ENCODE peak calls at places on chromosomes 4 and X, in five cellular contexts. E is HepG2, I is GM12878, G is K562, M is upper lobe of left lung. B is an unnamed sample.

GRCh38 chr4:124203613-124204284 is 508.8 kb downstream of the ANKRD50 start:
- ATAC-seq in I (no peak), E (no peak), G (no peak), M (no peak), B (no peak)

GRCh38 chr4:98656443-98656842 is 2.0 kb downstream of the TSPAN5 start:
- ATAC-seq in E (no peak), I (no peak), M (no peak), G (no peak), B (no peak)

GRCh38 chrX:140099221-140099620 is 133.9 kb upstream of the CXorf66 start:
- ATAC-seq in G (no peak), M (no peak), I (no peak), E (no peak), B (no peak)

GRCh38 chr4:148015058-148015457 is 283.2 kb downstream of the ARHGAP10 start:
- ATAC-seq in E (peak; percentile 72), M (no peak), G (no peak), I (no peak), B (no peak)

GRCh38 chr4:169745291-169745690 is 12.5 kb downstream of the HPF1 start:
- ATAC-seq in G (no peak), E (no peak), I (no peak), M (no peak), B (no peak)

GRCh38 chr4:168511780-168512467 is 15.1 kb downstream of the PALLD start:
- ATAC-seq in I (peak; percentile 31), E (no peak), M (no peak), G (peak; percentile 50), B (no peak)

GRCh38 chrX:101397779-101398178 is 7.0 kb downstream of the RPL36A start:
- ATAC-seq in G (peak; percentile 53), M (no peak), E (peak; percentile 54), I (no peak), B (no peak)

GRCh38 chrX:18377802-18378201 is 23.3 kb upstream of the SCML2 start:
- ATAC-seq in I (peak; percentile 85), G (peak; percentile 90), M (peak; percentile 53), E (peak; percentile 83), B (peak; percentile 55)

GRCh38 chr4:152577708-152578421 is 42.0 kb upstream of the FBXW7 start:
- ATAC-seq in G (peak; percentile 51), I (peak; percentile 94), E (no peak), M (no peak), B (no peak)

GRCh38 chr4:10639664-10640063 is 44.9 kb downstream of the CLNK start:
- ATAC-seq in E (no peak), M (no peak), I (no peak), G (no peak), B (no peak)

GRCh38 chr4:121154103-121154515 is 10.0 kb downstream of the TNIP3 start:
- ATAC-seq in I (peak; percentile 54), E (no peak), G (no peak), M (no peak), B (no peak)

GRCh38 chrX:107228486-107228819 is 22.0 kb downstream of the DNAAF6 start:
- ATAC-seq in M (no peak), E (no peak), G (peak; percentile 83), I (no peak), B (no peak)

GRCh38 chrX:23764183-23764582 is 18.8 kb upstream of the SAT1 start:
- ATAC-seq in I (no peak), E (peak; percentile 92), G (no peak), M (no peak), B (no peak)

GRCh38 chr4:21768349-21769310 is 179.9 kb downstream of the KCNIP4 start:
- ATAC-seq in I (peak; percentile 82), M (no peak), E (peak; percentile 58), G (peak; percentile 42), B (no peak)

GRCh38 chr4:88900432-88900831 is 156.6 kb downstream of the FAM13A start:
- ATAC-seq in E (no peak), G (no peak), M (no peak), I (no peak), B (no peak)

GRCh38 chr4:180058731-180059215 is 2184.4 kb upstream of the TENM3 start:
- ATAC-seq in G (no peak), E (peak; percentile 84), I (peak; percentile 52), M (no peak), B (peak; percentile 12)

GRCh38 chr4:140260227-140260626 is 106.2 kb upstream of the MAML3 start:
- ATAC-seq in G (no peak), E (no peak), I (no peak), M (no peak), B (no peak)

GRCh38 chr4:128241425-128241913 is 46.1 kb downstream of the PGRMC2 start:
- ATAC-seq in E (peak; percentile 83), G (peak; percentile 30), M (peak; percentile 27), I (no peak), B (peak; percentile 56)

GRCh38 chr4:14994242-14994641 is 8.0 kb upstream of the CPEB2 start:
- ATAC-seq in I (no peak), E (no peak), G (peak; percentile 36), M (no peak), B (no peak)

GRCh38 chr4:105627620-105628019 is 75.2 kb downstream of the ARHGEF38 start:
- ATAC-seq in G (no peak), I (no peak), E (no peak), M (no peak), B (no peak)
- TF ChIP-seq EP300 in G (no peak), I (no peak), E (no peak), M (no peak), B (no peak)

GRCh38 chr4:102036619-102037376 is 246.3 kb downstream of the BANK1 start:
- ATAC-seq in E (no peak), G (no peak), I (no peak), M (no peak), B (no peak)

GRCh38 chr4:102036016-102036415 is 245.5 kb downstream of the BANK1 start:
- ATAC-seq in I (no peak), G (no peak), M (no peak), E (no peak), B (no peak)

GRCh38 chr4:102042843-102043802 is 252.6 kb downstream of the BANK1 start:
- ATAC-seq in I (no peak), G (no peak), E (no peak), M (no peak), B (no peak)

GRCh38 chr4:102037566-102037965 is 247.0 kb downstream of the BANK1 start:
- ATAC-seq in E (no peak), M (no peak), I (peak; percentile 58), G (no peak), B (no peak)
- H3K27ac ChIP-seq in E (no peak overlapping the region), M (no peak overlapping the region), I (no peak overlapping the region), G (no peak overlapping the region), B (no peak overlapping the region)

DNA sequence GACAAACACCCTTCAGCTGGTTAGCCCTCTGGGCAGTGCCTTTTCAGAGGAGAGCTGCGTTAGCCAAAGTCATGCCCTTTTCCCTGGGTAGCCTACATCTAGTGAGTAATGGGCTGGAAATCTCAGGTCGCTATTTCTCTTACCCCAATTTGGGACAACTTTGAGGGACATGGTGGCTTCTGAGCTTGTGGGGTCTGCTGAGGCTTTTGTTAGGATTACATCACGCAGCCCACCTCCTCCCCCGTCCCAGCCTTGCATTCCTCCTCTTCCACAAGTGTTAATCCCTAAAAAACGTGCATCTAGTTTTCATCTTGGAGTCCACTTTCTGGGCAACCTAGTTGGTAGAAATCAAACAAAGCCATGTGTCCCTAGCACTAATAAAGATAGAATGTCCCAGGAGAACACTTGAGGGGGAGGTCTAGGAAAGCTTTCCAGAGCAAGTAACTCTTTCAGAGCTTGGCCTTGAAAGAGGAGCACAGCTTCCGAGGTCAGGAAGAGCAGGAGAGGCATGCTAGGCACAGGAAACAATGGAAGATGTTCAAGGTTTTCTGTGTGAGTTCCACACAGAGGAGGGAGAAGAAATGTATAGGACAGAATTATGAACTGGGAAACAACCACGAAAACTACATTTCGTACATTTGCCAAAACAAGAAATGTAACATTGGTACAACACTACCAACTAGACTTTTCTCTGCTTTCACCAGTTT is 2.8 kb downstream of the MRFAP1 start:
- ATAC-seq in M (no peak), G (no peak), E (no peak), I (no peak), B (no peak)
- TF ChIP-seq POLR2AphosphoS5 in M (no peak), G (no peak), E (no peak), I (peak; percentile 58), B (no peak)

DNA sequence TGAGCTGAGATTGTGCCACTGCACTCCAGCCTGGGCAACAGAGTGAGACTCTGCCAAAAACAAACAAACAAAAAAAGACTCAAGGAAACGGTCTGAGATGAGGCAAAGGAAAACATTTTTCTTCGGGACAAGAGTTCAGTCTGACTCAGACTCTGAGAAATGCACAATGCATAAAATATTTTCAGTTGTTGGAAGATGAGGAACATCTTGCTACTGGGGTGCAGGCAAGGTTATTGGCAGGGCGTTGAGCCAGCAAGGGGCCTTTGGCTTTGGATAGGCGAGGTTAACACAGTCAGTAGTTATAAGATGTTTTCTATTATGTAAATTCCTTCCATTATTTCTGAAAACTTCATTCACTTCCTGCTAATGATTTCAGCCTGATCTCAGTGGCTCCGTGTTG is 96.1 kb upstream of the VCX start:
- ATAC-seq in M (no peak), I (no peak), E (no peak), G (no peak), B (no peak)
- TF ChIP-seq EP300 in M (no peak), I (no peak), E (no peak), G (no peak), B (no peak)

DNA sequence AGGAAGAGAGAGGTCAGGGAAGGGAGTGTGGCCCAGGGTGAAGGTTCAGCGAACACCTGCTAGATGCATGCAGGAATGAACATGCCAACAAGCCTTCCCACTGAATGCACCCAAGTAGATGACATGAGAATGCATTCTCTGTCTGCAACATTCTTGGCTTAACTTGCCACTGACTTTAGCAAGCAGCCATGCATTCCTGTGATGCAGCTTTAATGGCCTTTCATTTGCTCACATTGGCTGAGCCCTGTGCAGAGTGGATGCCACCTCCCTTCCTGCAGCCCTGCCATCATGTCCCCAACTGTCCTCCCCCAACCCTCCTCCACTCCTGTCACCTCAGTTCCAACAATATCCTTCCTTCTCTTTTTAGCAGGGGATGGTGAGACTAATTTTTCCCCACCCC is 25.3 kb upstream of the MTNR1A start:
- ATAC-seq in M (no peak), I (no peak), G (no peak), E (no peak), B (no peak)
- H3K27ac ChIP-seq in M (no peak overlapping the region), I (no peak overlapping the region), G (no peak overlapping the region), E (no peak overlapping the region), B (no peak overlapping the region)

DNA sequence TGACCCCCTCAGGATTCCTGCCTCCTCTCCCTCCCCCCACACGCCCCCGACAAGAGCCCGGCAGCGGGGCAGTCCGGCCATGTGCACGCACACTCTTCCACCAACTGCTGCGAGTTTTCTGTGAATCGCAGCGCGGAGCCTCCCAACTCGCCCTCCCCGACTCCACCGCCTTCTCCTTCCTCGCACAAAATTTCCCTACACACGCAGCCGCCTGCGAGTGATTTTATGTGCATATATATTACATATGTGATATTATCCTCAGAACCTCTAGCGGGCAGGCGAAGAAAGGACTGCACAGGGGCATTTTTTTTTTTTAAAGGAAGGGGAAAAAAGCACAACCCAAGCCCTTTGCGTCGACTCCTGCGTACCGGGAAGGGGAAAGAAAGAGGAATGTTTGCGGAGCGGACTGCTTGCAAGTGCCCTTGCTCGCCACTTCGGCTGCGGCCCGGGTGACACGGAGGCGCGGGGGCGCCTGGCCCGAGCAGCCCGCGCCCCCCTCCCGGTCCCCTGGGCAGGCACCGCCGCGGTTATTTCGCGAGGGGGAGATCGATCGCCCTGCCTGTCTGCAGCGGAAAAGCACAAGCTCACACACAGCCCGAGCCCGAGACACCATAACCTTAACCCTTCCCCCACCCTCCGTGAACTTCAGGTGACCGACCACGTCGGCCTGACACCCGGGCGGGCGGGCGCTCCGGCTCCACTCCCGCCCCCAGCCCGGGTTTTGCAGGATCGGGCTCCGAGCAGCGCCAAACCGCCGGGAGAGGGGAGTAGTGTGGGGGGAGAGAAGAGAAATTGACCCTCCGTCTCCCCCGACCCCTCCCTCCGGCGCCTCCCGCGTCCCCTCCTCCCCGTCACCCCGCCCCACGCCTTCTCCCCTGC is 2.2 kb downstream of the ZNF827 start:
- ATAC-seq in E (peak; percentile 56), M (peak; percentile 82), G (peak; percentile 55), I (peak; percentile 70), B (peak; percentile 52)
- TF ChIP-seq POLR2AphosphoS5 in E (no peak), M (peak; percentile 51), G (no peak), I (no peak), B (no peak)

GRCh38 chrX:53071604-53072417 is 10.4 kb upstream of the TSPYL2 start:
- ATAC-seq in G (peak; percentile 89), I (peak; percentile 86), M (peak; percentile 92), E (peak; percentile 81), B (peak; percentile 91)
- TF ChIP-seq EP300 in G (no peak), I (no peak), M (peak; percentile 100), E (no peak), B (peak; percentile 98)